ENCODE peak calls at places on chromosomes 12 and 14, in six cellular contexts. One of them, this sample, is unnamed.

GRCh38 chr14:49893309-49894213 is 679 bp downstream of the ARF6 start:
- DNase-seq in astrocyte of the spinal cord: no peak
- DNase-seq in pancreas: peak; percentile 20
- DNase-seq in WTC11: no peak
- DNase-seq in foreskin fibroblast: peak; percentile 74
- DNase-seq in nephron progenitor cell: peak; percentile 76
- DNase-seq in this sample: peak; percentile 52

GRCh38 chr12:79662046-79662811 is 28.5 kb downstream of the PAWR start:
- DNase-seq in foreskin fibroblast: no peak
- DNase-seq in astrocyte of the spinal cord: no peak
- DNase-seq in WTC11: no peak
- DNase-seq in pancreas: no peak
- DNase-seq in nephron progenitor cell: no peak
- DNase-seq in this sample: no peak

GRCh38 chr12:34398706-34399630 is 376.7 kb downstream of the ALG10 start:
- DNase-seq in WTC11: peak; percentile 2
- DNase-seq in astrocyte of the spinal cord: no peak
- DNase-seq in foreskin fibroblast: no peak
- DNase-seq in nephron progenitor cell: no peak
- DNase-seq in pancreas: peak; percentile 3
- DNase-seq in this sample: no peak

GRCh38 chr12:614727-615060 is 48.6 kb downstream of the NINJ2 start:
- DNase-seq in WTC11: no peak
- DNase-seq in astrocyte of the spinal cord: no peak
- DNase-seq in pancreas: no peak
- DNase-seq in foreskin fibroblast: no peak
- DNase-seq in nephron progenitor cell: no peak
- DNase-seq in this sample: peak; percentile 96

GRCh38 chr14:51382506-51382905 is 142.5 kb downstream of the TMX1 start:
- DNase-seq in foreskin fibroblast: no peak
- DNase-seq in pancreas: no peak
- DNase-seq in astrocyte of the spinal cord: no peak
- DNase-seq in nephron progenitor cell: no peak
- DNase-seq in WTC11: no peak
- DNase-seq in this sample: peak; percentile 100

GRCh38 chr12:69685810-69686209 is 13.3 kb downstream of the BEST3 start:
- DNase-seq in foreskin fibroblast: peak; percentile 67
- DNase-seq in pancreas: no peak
- DNase-seq in nephron progenitor cell: no peak
- DNase-seq in WTC11: no peak
- DNase-seq in astrocyte of the spinal cord: peak; percentile 64
- DNase-seq in this sample: peak; percentile 91

GRCh38 chr12:122523280-122523679 is 3.5 kb downstream of the RSRC2 start:
- DNase-seq in WTC11: no peak
- DNase-seq in nephron progenitor cell: no peak
- DNase-seq in astrocyte of the spinal cord: peak; percentile 26
- DNase-seq in foreskin fibroblast: peak; percentile 82
- DNase-seq in pancreas: no peak
- DNase-seq in this sample: peak; percentile 63

GRCh38 chr12:46446645-46447044 is 74.1 kb upstream of the SLC38A2 start:
- DNase-seq in pancreas: no peak
- DNase-seq in foreskin fibroblast: no peak
- DNase-seq in astrocyte of the spinal cord: no peak
- DNase-seq in nephron progenitor cell: no peak
- DNase-seq in WTC11: no peak
- DNase-seq in this sample: no peak

GRCh38 chr14:65453807-65454480 is 41.4 kb downstream of the FUT8 start:
- DNase-seq in WTC11: no peak
- DNase-seq in pancreas: no peak
- DNase-seq in foreskin fibroblast: no peak
- DNase-seq in astrocyte of the spinal cord: no peak
- DNase-seq in nephron progenitor cell: no peak
- DNase-seq in this sample: no peak

GRCh38 chr12:131041968-131042847 is 88.5 kb downstream of the ADGRD1 start:
- DNase-seq in nephron progenitor cell: no peak
- DNase-seq in foreskin fibroblast: no peak
- DNase-seq in WTC11: no peak
- DNase-seq in pancreas: no peak
- DNase-seq in astrocyte of the spinal cord: no peak
- DNase-seq in this sample: no peak

GRCh38 chr12:54378791-54379400 is 5.6 kb downstream of the ZNF385A start:
- DNase-seq in foreskin fibroblast: peak; percentile 79
- DNase-seq in WTC11: peak; percentile 80
- DNase-seq in nephron progenitor cell: peak; percentile 87
- DNase-seq in astrocyte of the spinal cord: no peak
- DNase-seq in pancreas: peak; percentile 75
- DNase-seq in this sample: no peak

GRCh38 chr14:51079085-51079484 is 15.8 kb downstream of the TRIM9 start:
- DNase-seq in WTC11: no peak
- DNase-seq in nephron progenitor cell: no peak
- DNase-seq in pancreas: no peak
- DNase-seq in foreskin fibroblast: peak; percentile 54
- DNase-seq in astrocyte of the spinal cord: no peak
- DNase-seq in this sample: peak; percentile 77

GRCh38 chr14:65650843-65651242 is 238.3 kb downstream of the FUT8 start:
- DNase-seq in WTC11: no peak
- DNase-seq in foreskin fibroblast: no peak
- DNase-seq in nephron progenitor cell: no peak
- DNase-seq in astrocyte of the spinal cord: no peak
- DNase-seq in pancreas: no peak
- DNase-seq in this sample: no peak

GRCh38 chr12:114069507-114069906 is 103.4 kb upstream of the RBM19 start:
- DNase-seq in pancreas: no peak
- DNase-seq in astrocyte of the spinal cord: no peak
- DNase-seq in nephron progenitor cell: no peak
- DNase-seq in foreskin fibroblast: no peak
- DNase-seq in WTC11: no peak
- DNase-seq in this sample: no peak

GRCh38 chr12:82475211-82475610 is 116.9 kb downstream of the METTL25 start:
- DNase-seq in WTC11: no peak
- DNase-seq in nephron progenitor cell: no peak
- DNase-seq in foreskin fibroblast: no peak
- DNase-seq in pancreas: no peak
- DNase-seq in astrocyte of the spinal cord: no peak
- DNase-seq in this sample: no peak

GRCh38 chr12:12376636-12377448 is 20.0 kb downstream of the BORCS5 start:
- DNase-seq in pancreas: no peak
- DNase-seq in astrocyte of the spinal cord: peak; percentile 83
- DNase-seq in WTC11: no peak
- DNase-seq in nephron progenitor cell: peak; percentile 10
- DNase-seq in foreskin fibroblast: peak; percentile 80
- DNase-seq in this sample: peak; percentile 85

GRCh38 chr12:88802307-88802706 is 222.0 kb upstream of the KITLG start:
- DNase-seq in nephron progenitor cell: no peak
- DNase-seq in WTC11: no peak
- DNase-seq in foreskin fibroblast: no peak
- DNase-seq in astrocyte of the spinal cord: no peak
- DNase-seq in pancreas: no peak
- DNase-seq in this sample: no peak

DNA sequence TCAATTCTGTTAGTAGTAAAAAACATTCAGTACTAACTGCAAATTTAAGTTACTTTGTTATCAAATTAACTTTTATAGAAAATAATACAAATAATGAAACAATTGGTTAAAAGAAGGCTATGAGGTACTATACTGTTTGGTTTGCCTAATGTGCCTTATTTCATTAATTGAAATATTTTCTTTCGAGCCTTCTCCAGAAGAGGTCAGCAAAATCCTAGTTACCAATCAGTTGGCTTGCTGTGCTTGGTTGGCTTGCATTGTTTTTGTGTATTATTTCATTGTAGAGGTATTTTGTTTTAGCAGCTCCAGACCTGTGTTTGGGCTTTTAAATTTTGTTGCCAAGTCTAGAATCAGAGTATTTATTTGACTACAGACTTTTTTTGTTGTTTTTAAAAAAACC is 68.5 kb downstream of the AEBP2 start:
- DNase-seq in WTC11: no peak
- DNase-seq in pancreas: no peak
- DNase-seq in foreskin fibroblast: peak; percentile 20
- DNase-seq in astrocyte of the spinal cord: no peak
- DNase-seq in nephron progenitor cell: no peak
- DNase-seq in this sample: no peak
- TF ChIP-seq CTCF in WTC11: no peak
- TF ChIP-seq CTCF in pancreas: no peak
- TF ChIP-seq CTCF in foreskin fibroblast: no peak
- TF ChIP-seq CTCF in astrocyte of the spinal cord: no peak
- TF ChIP-seq CTCF in nephron progenitor cell: no peak
- TF ChIP-seq CTCF in this sample: no peak

GRCh38 chr14:90397401-90398314 is 829 bp downstream of the CALM1 start:
- DNase-seq in WTC11: peak; percentile 48
- DNase-seq in nephron progenitor cell: peak; percentile 68
- DNase-seq in pancreas: peak; percentile 73
- DNase-seq in astrocyte of the spinal cord: peak; percentile 46
- DNase-seq in foreskin fibroblast: peak; percentile 71
- DNase-seq in this sample: peak; percentile 50
- TF ChIP-seq CTCF in WTC11: no peak
- TF ChIP-seq CTCF in nephron progenitor cell: no peak
- TF ChIP-seq CTCF in pancreas: no peak
- TF ChIP-seq CTCF in astrocyte of the spinal cord: no peak
- TF ChIP-seq CTCF in foreskin fibroblast: no peak
- TF ChIP-seq CTCF in this sample: no peak

DNA sequence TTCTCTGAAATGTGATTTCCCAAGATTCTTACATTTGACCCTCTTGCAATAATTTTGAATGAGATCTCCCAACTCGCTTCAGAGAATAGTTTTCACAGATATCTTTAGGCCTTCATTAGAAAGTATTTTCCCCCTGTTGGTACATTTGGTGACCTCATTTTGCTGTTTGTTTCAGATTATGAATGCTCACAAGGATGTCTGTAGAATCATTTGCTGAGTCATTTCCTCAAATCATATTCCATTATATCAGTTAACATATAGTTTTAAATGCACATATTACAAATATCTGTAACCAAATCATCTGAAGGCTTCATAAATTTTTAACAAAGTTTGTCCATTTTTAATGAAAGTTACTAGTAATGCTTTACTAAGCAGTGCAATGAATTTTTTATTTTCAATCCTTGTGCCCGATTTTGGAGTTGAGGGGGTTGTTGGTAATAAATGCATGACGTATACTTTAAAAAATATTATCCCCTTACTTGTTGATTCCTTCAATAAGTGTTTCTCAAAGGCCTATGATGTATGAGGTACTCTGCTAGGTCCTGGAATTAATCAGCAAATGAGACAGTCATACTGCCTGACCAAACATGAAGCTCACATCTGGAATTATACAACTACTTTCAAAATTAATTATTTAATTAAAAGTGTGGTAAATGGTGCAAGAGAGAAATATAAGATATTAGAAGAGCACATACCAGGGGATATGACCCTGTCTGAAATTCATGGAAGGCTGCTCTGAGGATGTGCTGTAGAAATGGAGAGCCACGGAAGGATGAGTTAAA is 126.9 kb upstream of the RAP1B start:
- DNase-seq in pancreas: no peak
- DNase-seq in foreskin fibroblast: peak; percentile 72
- DNase-seq in astrocyte of the spinal cord: peak; percentile 18
- DNase-seq in WTC11: no peak
- DNase-seq in nephron progenitor cell: no peak
- DNase-seq in this sample: peak; percentile 71
- TF ChIP-seq CTCF in pancreas: no peak
- TF ChIP-seq CTCF in foreskin fibroblast: no peak
- TF ChIP-seq CTCF in astrocyte of the spinal cord: no peak
- TF ChIP-seq CTCF in WTC11: no peak
- TF ChIP-seq CTCF in nephron progenitor cell: no peak
- TF ChIP-seq CTCF in this sample: no peak

GRCh38 chr12:23474438-23475000 is 475.0 kb downstream of the SOX5 start:
- DNase-seq in pancreas: no peak
- DNase-seq in foreskin fibroblast: no peak
- DNase-seq in astrocyte of the spinal cord: no peak
- DNase-seq in WTC11: no peak
- DNase-seq in nephron progenitor cell: no peak
- DNase-seq in this sample: no peak

GRCh38 chr12:23473071-23473470 is 476.4 kb downstream of the SOX5 start:
- DNase-seq in astrocyte of the spinal cord: no peak
- DNase-seq in pancreas: no peak
- DNase-seq in WTC11: no peak
- DNase-seq in foreskin fibroblast: no peak
- DNase-seq in nephron progenitor cell: no peak
- DNase-seq in this sample: no peak

GRCh38 chr12:23472329-23472971 is 477.0 kb downstream of the SOX5 start:
- DNase-seq in foreskin fibroblast: no peak
- DNase-seq in pancreas: no peak
- DNase-seq in WTC11: no peak
- DNase-seq in nephron progenitor cell: no peak
- DNase-seq in astrocyte of the spinal cord: no peak
- DNase-seq in this sample: peak; percentile 99
- TF ChIP-seq CTCF in foreskin fibroblast: no peak
- TF ChIP-seq CTCF in pancreas: no peak
- TF ChIP-seq CTCF in WTC11: no peak
- TF ChIP-seq CTCF in nephron progenitor cell: no peak
- TF ChIP-seq CTCF in astrocyte of the spinal cord: no peak
- TF ChIP-seq CTCF in this sample: peak; percentile 37

DNA sequence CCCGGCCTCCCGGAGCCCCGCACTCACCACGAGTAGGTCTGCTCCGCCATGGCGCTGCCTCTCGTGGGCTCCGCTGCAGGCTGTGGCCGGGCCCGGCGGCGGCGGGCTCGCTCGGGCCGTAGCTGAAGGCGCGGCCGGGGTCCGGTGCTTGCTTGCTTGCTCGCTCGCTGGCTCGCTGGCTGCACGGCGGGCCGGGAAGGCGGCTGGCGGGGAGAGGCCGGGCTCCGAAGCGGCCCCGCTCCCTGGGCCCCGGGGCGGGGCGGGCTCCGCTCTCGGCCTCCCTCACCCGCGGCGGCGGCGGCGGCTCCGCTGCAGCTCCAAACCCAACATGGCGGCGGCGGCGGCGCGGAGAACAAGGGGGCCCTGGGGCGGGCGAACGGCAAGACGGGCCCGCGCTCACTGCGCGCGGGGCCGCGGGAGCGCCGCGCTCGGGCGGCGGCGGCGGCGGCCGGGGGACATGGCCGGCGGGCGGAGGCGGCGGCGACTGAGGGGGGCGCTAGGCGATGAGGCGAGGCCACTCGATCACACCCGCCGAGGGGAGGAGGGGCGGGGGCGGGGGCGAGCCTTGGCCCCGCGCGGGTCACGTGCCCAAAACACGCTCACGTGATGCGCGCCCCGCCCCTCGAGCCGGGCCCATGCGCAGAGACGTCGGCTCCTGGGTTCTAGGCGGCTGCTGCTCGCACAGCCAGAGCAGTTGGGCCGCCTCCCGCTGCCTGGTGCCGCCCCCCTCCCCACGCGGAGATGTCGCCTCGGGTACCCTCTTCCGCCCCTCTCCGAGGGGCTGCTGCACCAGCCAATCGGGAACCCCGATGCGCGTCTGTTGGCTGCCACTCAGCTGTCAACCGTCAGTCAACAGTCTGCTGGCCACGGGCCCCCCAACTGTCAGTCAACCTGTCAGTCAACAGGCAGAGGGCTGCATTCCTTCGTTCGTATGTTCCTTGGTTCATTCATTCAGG is at the start of gene SPPL3:
- DNase-seq in nephron progenitor cell: peak; percentile 96
- DNase-seq in pancreas: peak; percentile 96
- DNase-seq in astrocyte of the spinal cord: peak; percentile 86
- DNase-seq in WTC11: peak; percentile 94
- DNase-seq in foreskin fibroblast: peak; percentile 96
- DNase-seq in this sample: peak; percentile 87
- TF ChIP-seq CTCF in nephron progenitor cell: no peak
- TF ChIP-seq CTCF in pancreas: no peak
- TF ChIP-seq CTCF in astrocyte of the spinal cord: no peak
- TF ChIP-seq CTCF in WTC11: no peak
- TF ChIP-seq CTCF in foreskin fibroblast: no peak
- TF ChIP-seq CTCF in this sample: no peak